ENCODE peak calls at places on chromosomes 3 and 15, in five cellular contexts. One of them, this sample, is unnamed.
A peak's percentile ranks its signal among the peaks of the same experiment; 100 is the strongest.

GRCh38 chr3:54954516-54954915 is 26.7 kb upstream of the LRTM1 start:
- DNase-seq in PC-3: no peak
- DNase-seq in K562: no peak
- DNase-seq in mesenchymal stem cell: no peak
- DNase-seq in endothelial cell of umbilical vein: no peak
- DNase-seq in this sample: no peak

GRCh38 chr15:54915382-54915781 is 281.4 kb downstream of the RSL24D1 start:
- DNase-seq in PC-3: no peak
- DNase-seq in K562: no peak
- DNase-seq in mesenchymal stem cell: no peak
- DNase-seq in endothelial cell of umbilical vein: no peak
- DNase-seq in this sample: no peak

GRCh38 chr15:48358229-48358641 is 27.0 kb downstream of the DUT start:
- DNase-seq in PC-3: peak; percentile 49
- DNase-seq in K562: no peak
- DNase-seq in mesenchymal stem cell: peak; percentile 57
- DNase-seq in endothelial cell of umbilical vein: peak; percentile 82
- DNase-seq in this sample: peak; percentile 44

GRCh38 chr3:150248116-150248864 is 159.8 kb upstream of the TSC22D2 start:
- DNase-seq in PC-3: peak; percentile 60
- DNase-seq in K562: no peak
- DNase-seq in mesenchymal stem cell: peak; percentile 88
- DNase-seq in endothelial cell of umbilical vein: no peak
- DNase-seq in this sample: peak; percentile 92

GRCh38 chr3:187821616-187822317 is 76.5 kb upstream of the BCL6 start:
- DNase-seq in PC-3: no peak
- DNase-seq in K562: no peak
- DNase-seq in mesenchymal stem cell: peak; percentile 25
- DNase-seq in endothelial cell of umbilical vein: no peak
- DNase-seq in this sample: no peak

GRCh38 chr15:47388299-47388698 is 329.0 kb upstream of the SEMA6D start:
- DNase-seq in PC-3: peak; percentile 48
- DNase-seq in K562: no peak
- DNase-seq in mesenchymal stem cell: no peak
- DNase-seq in endothelial cell of umbilical vein: no peak
- DNase-seq in this sample: no peak

GRCh38 chr3:185815391-185816282 is 9.2 kb downstream of the IGF2BP2 start:
- DNase-seq in PC-3: no peak
- DNase-seq in K562: no peak
- DNase-seq in mesenchymal stem cell: peak; percentile 65
- DNase-seq in endothelial cell of umbilical vein: peak; percentile 59
- DNase-seq in this sample: peak; percentile 57

GRCh38 chr3:42830437-42831320 is 21.4 kb downstream of the ACKR2 start:
- DNase-seq in PC-3: peak; percentile 77
- DNase-seq in K562: peak; percentile 81
- DNase-seq in mesenchymal stem cell: peak; percentile 9
- DNase-seq in endothelial cell of umbilical vein: no peak
- DNase-seq in this sample: peak; percentile 66

GRCh38 chr3:169034401-169034800 is 629.1 kb downstream of the MECOM start:
- DNase-seq in PC-3: no peak
- DNase-seq in K562: no peak
- DNase-seq in mesenchymal stem cell: no peak
- DNase-seq in endothelial cell of umbilical vein: no peak
- DNase-seq in this sample: peak; percentile 38
- H3K4me2 ChIP-seq in PC-3: no peak overlapping the region
- H3K4me2 ChIP-seq in K562: no peak overlapping the region
- H3K4me2 ChIP-seq in mesenchymal stem cell: no peak overlapping the region
- H3K4me2 ChIP-seq in endothelial cell of umbilical vein: no peak overlapping the region
- H3K4me2 ChIP-seq in this sample: no peak overlapping the region

DNA sequence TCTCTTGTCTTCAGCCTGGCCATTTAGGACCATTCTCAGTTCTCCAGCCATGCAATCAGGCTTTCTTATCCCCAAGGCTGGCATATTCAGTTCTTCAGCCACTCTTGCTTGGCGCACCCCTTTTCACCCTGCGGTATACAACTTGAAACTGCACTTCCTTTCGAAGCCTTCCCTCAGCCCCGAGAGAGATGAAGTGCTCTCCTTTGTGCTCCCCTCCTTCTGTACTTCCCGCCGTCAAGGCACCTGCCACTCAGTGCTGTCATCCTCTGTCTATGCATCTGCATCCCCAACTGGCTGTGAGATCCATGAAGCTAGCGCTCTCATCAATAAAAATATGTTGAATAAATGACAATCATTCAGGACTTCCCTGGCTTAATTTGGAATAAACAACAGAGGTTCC is 45.7 kb downstream of the MORC1 start:
- DNase-seq in PC-3: no peak
- DNase-seq in K562: no peak
- DNase-seq in mesenchymal stem cell: no peak
- DNase-seq in endothelial cell of umbilical vein: no peak
- DNase-seq in this sample: no peak
- H3K4me2 ChIP-seq in PC-3: no peak overlapping the region
- H3K4me2 ChIP-seq in K562: no peak overlapping the region
- H3K4me2 ChIP-seq in mesenchymal stem cell: no peak overlapping the region
- H3K4me2 ChIP-seq in endothelial cell of umbilical vein: no peak overlapping the region
- H3K4me2 ChIP-seq in this sample: no peak overlapping the region

DNA sequence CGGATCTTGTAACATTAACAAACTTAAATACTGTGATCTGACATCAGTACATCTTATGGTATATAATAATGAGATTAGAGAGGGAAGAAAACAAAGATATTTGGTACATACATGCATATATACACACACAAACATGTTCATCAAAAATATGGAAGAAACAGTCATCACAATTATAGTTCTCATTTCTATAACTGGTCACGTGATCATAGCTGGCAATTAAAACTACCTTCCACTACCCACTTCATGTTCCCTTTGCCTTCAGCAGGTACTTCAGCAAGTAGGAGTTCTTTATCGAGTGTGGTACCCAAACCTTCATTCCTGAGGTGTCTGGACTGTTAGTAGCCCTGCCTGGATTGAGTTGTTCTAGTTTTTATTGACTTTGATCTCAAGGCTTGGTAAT is 70.9 kb upstream of the ALDH1A3 start:
- DNase-seq in PC-3: no peak
- DNase-seq in K562: no peak
- DNase-seq in mesenchymal stem cell: no peak
- DNase-seq in endothelial cell of umbilical vein: no peak
- DNase-seq in this sample: no peak
- H3K4me2 ChIP-seq in PC-3: no peak overlapping the region
- H3K4me2 ChIP-seq in K562: no peak overlapping the region
- H3K4me2 ChIP-seq in mesenchymal stem cell: no peak overlapping the region
- H3K4me2 ChIP-seq in endothelial cell of umbilical vein: no peak overlapping the region
- H3K4me2 ChIP-seq in this sample: no peak overlapping the region

GRCh38 chr15:68464451-68465090 is 32.6 kb upstream of the ITGA11 start:
- DNase-seq in PC-3: no peak
- DNase-seq in K562: no peak
- DNase-seq in mesenchymal stem cell: peak; percentile 19
- DNase-seq in endothelial cell of umbilical vein: no peak
- DNase-seq in this sample: peak; percentile 67

GRCh38 chr15:68463444-68463843 is 31.5 kb upstream of the ITGA11 start:
- DNase-seq in PC-3: no peak
- DNase-seq in K562: no peak
- DNase-seq in mesenchymal stem cell: no peak
- DNase-seq in endothelial cell of umbilical vein: no peak
- DNase-seq in this sample: no peak

GRCh38 chr15:68465861-68466560 is 34.0 kb upstream of the ITGA11 start:
- DNase-seq in PC-3: no peak
- DNase-seq in K562: no peak
- DNase-seq in mesenchymal stem cell: peak; percentile 23
- DNase-seq in endothelial cell of umbilical vein: no peak
- DNase-seq in this sample: no peak

GRCh38 chr15:68466876-68467275 is 34.9 kb upstream of the ITGA11 start:
- DNase-seq in PC-3: no peak
- DNase-seq in K562: no peak
- DNase-seq in mesenchymal stem cell: no peak
- DNase-seq in endothelial cell of umbilical vein: no peak
- DNase-seq in this sample: no peak

DNA sequence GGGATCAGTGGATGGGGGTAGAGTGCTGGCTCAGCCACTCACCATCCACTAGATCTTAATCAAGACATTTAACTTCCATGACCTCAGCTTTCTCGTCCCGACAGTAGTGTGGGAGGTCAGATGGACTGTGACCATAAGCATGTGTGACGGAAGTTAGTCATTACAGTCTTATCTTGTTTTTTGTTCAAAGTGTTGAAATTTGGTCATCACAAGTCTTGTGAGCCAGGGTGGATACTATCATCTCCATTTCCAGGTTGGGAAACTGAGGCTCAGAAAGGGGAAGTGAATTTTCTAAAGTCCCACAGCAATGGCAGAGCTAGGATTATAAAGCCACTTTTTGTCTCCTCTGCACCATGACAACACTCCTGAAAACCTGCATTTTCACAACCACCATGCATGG is 32.0 kb upstream of the ITGA11 start:
- DNase-seq in PC-3: no peak
- DNase-seq in K562: peak; percentile 29
- DNase-seq in mesenchymal stem cell: peak; percentile 38
- DNase-seq in endothelial cell of umbilical vein: no peak
- DNase-seq in this sample: no peak
- H3K4me2 ChIP-seq in PC-3: no peak overlapping the region
- H3K4me2 ChIP-seq in K562: no peak overlapping the region
- H3K4me2 ChIP-seq in mesenchymal stem cell: no peak overlapping the region
- H3K4me2 ChIP-seq in endothelial cell of umbilical vein: no peak overlapping the region
- H3K4me2 ChIP-seq in this sample: no peak overlapping the region

GRCh38 chr3:179927191-179927590 is 109.5 kb downstream of the PEX5L start:
- DNase-seq in PC-3: no peak
- DNase-seq in K562: no peak
- DNase-seq in mesenchymal stem cell: no peak
- DNase-seq in endothelial cell of umbilical vein: no peak
- DNase-seq in this sample: no peak

GRCh38 chr3:179921500-179921899 is 115.2 kb downstream of the PEX5L start:
- DNase-seq in PC-3: no peak
- DNase-seq in K562: no peak
- DNase-seq in mesenchymal stem cell: no peak
- DNase-seq in endothelial cell of umbilical vein: no peak
- DNase-seq in this sample: no peak
- H3K4me2 ChIP-seq in PC-3: no peak overlapping the region
- H3K4me2 ChIP-seq in K562: no peak overlapping the region
- H3K4me2 ChIP-seq in mesenchymal stem cell: no peak overlapping the region
- H3K4me2 ChIP-seq in endothelial cell of umbilical vein: no peak overlapping the region
- H3K4me2 ChIP-seq in this sample: no peak overlapping the region

DNA sequence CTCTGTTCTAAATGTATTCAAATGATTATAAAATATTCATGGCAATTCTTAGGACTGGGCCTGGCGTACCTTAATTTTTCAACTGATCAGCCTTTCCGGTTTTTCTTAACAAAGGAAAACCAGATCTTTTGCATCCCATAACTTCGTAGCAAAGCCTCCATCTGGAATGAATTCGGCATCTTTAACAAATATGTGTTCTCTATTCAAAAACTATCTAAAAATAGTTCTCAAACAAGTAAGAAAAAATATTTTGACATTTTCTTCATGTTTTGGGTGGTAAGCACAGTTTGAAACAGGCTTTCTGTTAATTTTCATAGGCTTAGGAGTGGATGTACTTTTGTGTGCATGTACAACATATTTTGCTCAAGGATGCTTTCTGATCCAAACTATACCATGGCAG is 55.0 kb downstream of the RBMS3 start:
- DNase-seq in PC-3: no peak
- DNase-seq in K562: no peak
- DNase-seq in mesenchymal stem cell: no peak
- DNase-seq in endothelial cell of umbilical vein: no peak
- DNase-seq in this sample: peak; percentile 39
- H3K4me2 ChIP-seq in PC-3: peak overlapping the region; percentile 80
- H3K4me2 ChIP-seq in K562: no peak overlapping the region
- H3K4me2 ChIP-seq in mesenchymal stem cell: no peak overlapping the region
- H3K4me2 ChIP-seq in endothelial cell of umbilical vein: peak overlapping the region; percentile 66
- H3K4me2 ChIP-seq in this sample: peak overlapping the region; percentile 81

DNA sequence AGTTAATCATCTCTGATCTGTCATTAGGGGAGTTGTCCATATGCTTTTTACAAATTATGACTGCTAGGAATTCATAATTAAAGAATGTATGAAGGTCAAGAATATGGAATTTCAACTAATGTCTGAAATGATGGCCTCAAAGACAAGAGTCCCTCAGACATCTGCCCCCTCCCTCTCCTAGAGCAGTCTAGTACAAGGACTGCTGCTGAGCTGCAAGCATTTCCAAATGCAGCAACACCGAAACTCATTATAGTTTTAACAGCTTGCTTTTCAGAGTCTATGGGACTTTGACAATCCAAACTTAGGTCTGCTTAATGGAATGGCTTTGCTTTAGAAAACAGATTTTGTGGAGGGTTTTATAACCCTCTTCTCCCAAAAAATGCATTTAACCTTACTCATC is 115.4 kb downstream of the WDR76 start:
- DNase-seq in PC-3: no peak
- DNase-seq in K562: no peak
- DNase-seq in mesenchymal stem cell: no peak
- DNase-seq in endothelial cell of umbilical vein: no peak
- DNase-seq in this sample: no peak
- H3K4me2 ChIP-seq in PC-3: no peak overlapping the region
- H3K4me2 ChIP-seq in K562: no peak overlapping the region
- H3K4me2 ChIP-seq in mesenchymal stem cell: no peak overlapping the region
- H3K4me2 ChIP-seq in endothelial cell of umbilical vein: no peak overlapping the region
- H3K4me2 ChIP-seq in this sample: no peak overlapping the region